ENCODE peak calls at places on chromosomes 5 and 9, in seven cellular contexts. One of them, this sample, is unnamed.

GRCh38 chr9:36134761-36135505 is 1.6 kb upstream of the GLIPR2 start:
- DNase-seq in uterus: no peak
- DNase-seq in psoas muscle: no peak
- DNase-seq in epithelial cell of esophagus: no peak
- DNase-seq in OCI-LY7: no peak
- DNase-seq in astrocyte of the cerebellum: no peak
- DNase-seq in fibroblast of the aortic adventitia: no peak
- DNase-seq in this sample: no peak

GRCh38 chr5:172983542-172984243 is at the start of gene ATP6V0E1:
- DNase-seq in fibroblast of the aortic adventitia: peak; percentile 93
- DNase-seq in OCI-LY7: peak; percentile 92
- DNase-seq in uterus: peak; percentile 95
- DNase-seq in epithelial cell of esophagus: peak; percentile 92
- DNase-seq in astrocyte of the cerebellum: peak; percentile 75
- DNase-seq in psoas muscle: peak; percentile 99
- DNase-seq in this sample: peak; percentile 92

GRCh38 chr9:85142461-85143401 is 473.2 kb downstream of the NTRK2 start:
- DNase-seq in uterus: no peak
- DNase-seq in psoas muscle: peak; percentile 78
- DNase-seq in OCI-LY7: peak; percentile 15
- DNase-seq in epithelial cell of esophagus: peak; percentile 65
- DNase-seq in fibroblast of the aortic adventitia: peak; percentile 27
- DNase-seq in astrocyte of the cerebellum: peak; percentile 1
- DNase-seq in this sample: peak; percentile 3

GRCh38 chr5:107830750-107831149 is 160.0 kb upstream of the EFNA5 start:
- DNase-seq in psoas muscle: no peak
- DNase-seq in astrocyte of the cerebellum: no peak
- DNase-seq in epithelial cell of esophagus: no peak
- DNase-seq in uterus: no peak
- DNase-seq in fibroblast of the aortic adventitia: no peak
- DNase-seq in OCI-LY7: no peak
- DNase-seq in this sample: no peak

GRCh38 chr5:130549884-130550552 is 615.0 kb downstream of the HINT1 start:
- DNase-seq in epithelial cell of esophagus: peak; percentile 83
- DNase-seq in astrocyte of the cerebellum: peak; percentile 60
- DNase-seq in OCI-LY7: no peak
- DNase-seq in fibroblast of the aortic adventitia: peak; percentile 68
- DNase-seq in psoas muscle: no peak
- DNase-seq in uterus: peak; percentile 21
- DNase-seq in this sample: peak; percentile 86

GRCh38 chr9:21996438-21996837 is 1.8 kb downstream of the CDKN2B-AS1 start:
- DNase-seq in psoas muscle: no peak
- DNase-seq in uterus: no peak
- DNase-seq in epithelial cell of esophagus: no peak
- DNase-seq in fibroblast of the aortic adventitia: no peak
- DNase-seq in OCI-LY7: no peak
- DNase-seq in astrocyte of the cerebellum: no peak
- DNase-seq in this sample: no peak

GRCh38 chr5:5456858-5457257 is 34.4 kb downstream of the ICE1 start:
- DNase-seq in uterus: no peak
- DNase-seq in OCI-LY7: no peak
- DNase-seq in psoas muscle: no peak
- DNase-seq in fibroblast of the aortic adventitia: no peak
- DNase-seq in astrocyte of the cerebellum: no peak
- DNase-seq in epithelial cell of esophagus: peak; percentile 53
- DNase-seq in this sample: no peak

GRCh38 chr5:5629579-5629978 is 207.1 kb downstream of the ICE1 start:
- DNase-seq in OCI-LY7: no peak
- DNase-seq in epithelial cell of esophagus: no peak
- DNase-seq in astrocyte of the cerebellum: no peak
- DNase-seq in fibroblast of the aortic adventitia: no peak
- DNase-seq in uterus: no peak
- DNase-seq in psoas muscle: no peak
- DNase-seq in this sample: peak; percentile 33

GRCh38 chr9:110148384-110148783 is 59.6 kb downstream of the C9orf152 start:
- DNase-seq in uterus: no peak
- DNase-seq in astrocyte of the cerebellum: no peak
- DNase-seq in psoas muscle: no peak
- DNase-seq in fibroblast of the aortic adventitia: no peak
- DNase-seq in OCI-LY7: peak; percentile 89
- DNase-seq in epithelial cell of esophagus: no peak
- DNase-seq in this sample: no peak

GRCh38 chr9:4769321-4770080 is 23.2 kb upstream of the RCL1 start:
- DNase-seq in astrocyte of the cerebellum: no peak
- DNase-seq in uterus: no peak
- DNase-seq in psoas muscle: no peak
- DNase-seq in OCI-LY7: no peak
- DNase-seq in fibroblast of the aortic adventitia: peak; percentile 41
- DNase-seq in epithelial cell of esophagus: peak; percentile 85
- DNase-seq in this sample: peak; percentile 70

DNA sequence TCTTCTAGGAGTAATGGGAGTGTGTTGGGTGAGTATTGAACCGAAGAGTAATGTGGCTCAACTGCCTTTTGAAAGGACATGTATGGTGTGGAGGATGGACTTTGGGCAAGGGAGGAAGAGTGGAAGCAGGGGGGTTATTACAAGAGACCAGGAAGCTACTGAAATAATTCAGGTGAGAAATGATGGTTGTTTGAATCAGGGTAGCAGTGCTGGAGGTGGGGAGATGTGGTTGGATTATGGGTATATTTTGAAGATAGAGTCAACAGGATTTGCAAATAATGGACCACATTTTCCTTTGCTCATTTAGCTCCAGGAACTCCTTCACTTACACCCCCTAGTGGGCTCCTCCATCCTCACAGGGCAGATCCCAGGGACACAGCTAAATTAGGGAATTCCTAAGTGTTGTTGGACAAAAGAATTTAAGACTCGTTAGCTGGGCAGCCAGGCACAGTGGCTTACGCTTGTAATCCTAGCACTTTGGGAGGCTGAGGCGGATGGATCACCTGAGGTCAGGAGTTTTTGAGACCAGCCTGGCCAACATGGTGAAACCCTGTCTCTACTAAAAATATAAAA is 1.2 kb upstream of the SLC4A9 start:
- DNase-seq in astrocyte of the cerebellum: no peak
- DNase-seq in OCI-LY7: no peak
- DNase-seq in fibroblast of the aortic adventitia: peak; percentile 51
- DNase-seq in uterus: no peak
- DNase-seq in psoas muscle: no peak
- DNase-seq in epithelial cell of esophagus: peak; percentile 50
- DNase-seq in this sample: peak; percentile 59
- TF ChIP-seq CTCF in astrocyte of the cerebellum: peak; percentile 64
- TF ChIP-seq CTCF in OCI-LY7: peak; percentile 33
- TF ChIP-seq CTCF in fibroblast of the aortic adventitia: peak; percentile 65
- TF ChIP-seq CTCF in uterus: no peak
- TF ChIP-seq CTCF in psoas muscle: peak; percentile 24
- TF ChIP-seq CTCF in epithelial cell of esophagus: peak; percentile 52
- TF ChIP-seq CTCF in this sample: peak; percentile 70

GRCh38 chr9:111821006-111821528 is 26.3 kb upstream of the SHOC1 start:
- DNase-seq in epithelial cell of esophagus: no peak
- DNase-seq in uterus: no peak
- DNase-seq in OCI-LY7: no peak
- DNase-seq in astrocyte of the cerebellum: no peak
- DNase-seq in psoas muscle: no peak
- DNase-seq in fibroblast of the aortic adventitia: no peak
- DNase-seq in this sample: no peak
- H3K4me3 ChIP-seq in epithelial cell of esophagus: no peak overlapping the region
- H3K4me3 ChIP-seq in uterus: no peak overlapping the region
- H3K4me3 ChIP-seq in OCI-LY7: no peak overlapping the region
- H3K4me3 ChIP-seq in astrocyte of the cerebellum: no peak overlapping the region
- H3K4me3 ChIP-seq in psoas muscle: no peak overlapping the region
- H3K4me3 ChIP-seq in fibroblast of the aortic adventitia: no peak overlapping the region
- H3K4me3 ChIP-seq in this sample: no peak overlapping the region

GRCh38 chr9:124410321-124410913 is 4.8 kb downstream of the PSMB7 start:
- DNase-seq in fibroblast of the aortic adventitia: peak; percentile 43
- DNase-seq in psoas muscle: no peak
- DNase-seq in OCI-LY7: no peak
- DNase-seq in uterus: no peak
- DNase-seq in epithelial cell of esophagus: no peak
- DNase-seq in astrocyte of the cerebellum: no peak
- DNase-seq in this sample: peak; percentile 25
- TF ChIP-seq CTCF in fibroblast of the aortic adventitia: peak; percentile 42
- TF ChIP-seq CTCF in psoas muscle: peak; percentile 29
- TF ChIP-seq CTCF in OCI-LY7: peak; percentile 78
- TF ChIP-seq CTCF in uterus: no peak
- TF ChIP-seq CTCF in epithelial cell of esophagus: peak; percentile 20
- TF ChIP-seq CTCF in astrocyte of the cerebellum: no peak
- TF ChIP-seq CTCF in this sample: peak; percentile 39

GRCh38 chr5:14141764-14142163 is 1.4 kb upstream of the TRIO start:
- DNase-seq in uterus: no peak
- DNase-seq in OCI-LY7: no peak
- DNase-seq in epithelial cell of esophagus: no peak
- DNase-seq in psoas muscle: no peak
- DNase-seq in fibroblast of the aortic adventitia: no peak
- DNase-seq in astrocyte of the cerebellum: no peak
- DNase-seq in this sample: no peak
- H3K4me3 ChIP-seq in uterus: no peak overlapping the region
- H3K4me3 ChIP-seq in OCI-LY7: no peak overlapping the region
- H3K4me3 ChIP-seq in epithelial cell of esophagus: no peak overlapping the region
- H3K4me3 ChIP-seq in psoas muscle: peak overlapping the region; percentile 83
- H3K4me3 ChIP-seq in fibroblast of the aortic adventitia: peak overlapping the region; percentile 87
- H3K4me3 ChIP-seq in astrocyte of the cerebellum: peak overlapping the region; percentile 59
- H3K4me3 ChIP-seq in this sample: no peak overlapping the region

This sample was measured in fibroblast of pulmonary artery.